ENCODE peak calls at places on chromosomes 6 and 20, in five cellular contexts. C is A549, T is GM23338, W is K562, G is HepG2. X is an unnamed sample.

GRCh38 chr6:142013286-142013685 is 119.4 kb upstream of the GJE1 start:
- DNase-seq in W (no peak), G (no peak), C (peak; percentile 15), T (no peak), X (no peak)

GRCh38 chr6:29399525-29399924 is 4.1 kb downstream of the OR12D2 start:
- DNase-seq in G (no peak), W (no peak), C (no peak), T (no peak), X (no peak)

GRCh38 chr6:92469429-92469828 is 949.9 kb downstream of the EPHA7 start:
- DNase-seq in G (no peak), T (no peak), W (no peak), C (no peak), X (no peak)

GRCh38 chr6:116400376-116400775 is 29.6 kb downstream of the DSE start:
- DNase-seq in T (no peak), W (no peak), G (no peak), C (no peak), X (no peak)

GRCh38 chr6:144909753-144910280 is 624.7 kb downstream of the UTRN start:
- DNase-seq in G (no peak), T (no peak), C (no peak), W (no peak), X (no peak)

GRCh38 chr6:48109902-48110301 is 1.1 kb downstream of the PTCHD4 start:
- DNase-seq in C (no peak), W (no peak), T (no peak), G (peak; percentile 25), X (no peak)

GRCh38 chr20:45827712-45828111 is 600 bp upstream of the TNNC2 start:
- DNase-seq in T (no peak), W (no peak), C (no peak), G (no peak), X (no peak)

GRCh38 chr6:30006170-30007131 is 54.6 kb upstream of the POLR1H start:
- DNase-seq in C (no peak), G (no peak), T (peak; percentile 53), W (no peak), X (no peak)

GRCh38 chr6:85453490-85453889 is 3.6 kb downstream of the NT5E start:
- DNase-seq in C (no peak), T (no peak), G (no peak), W (no peak), X (no peak)

GRCh38 chr6:150981095-150981494 is 115.6 kb downstream of the MTHFD1L start:
- DNase-seq in W (no peak), C (no peak), T (no peak), G (no peak), X (peak; percentile 81)

GRCh38 chr20:51531141-51531710 is 11.3 kb downstream of the NFATC2 start:
- DNase-seq in C (peak; percentile 37), G (no peak), T (no peak), W (no peak), X (no peak)

GRCh38 chr6:8080338-8081151 is 16.4 kb upstream of the BLOC1S5 start:
- DNase-seq in W (no peak), G (peak; percentile 73), T (no peak), C (no peak), X (no peak)

GRCh38 chr6:161439093-161439492 is 165.2 kb upstream of the AGPAT4 start:
- DNase-seq in T (no peak), C (peak; percentile 47), G (no peak), W (peak; percentile 63), X (no peak)

GRCh38 chr20:61964675-61965605 is 100.7 kb downstream of the TAF4 start:
- DNase-seq in G (no peak), W (no peak), C (no peak), T (peak; percentile 37), X (no peak)

GRCh38 chr20:39849664-39850063 is 839.4 kb downstream of the MAFB start:
- DNase-seq in W (no peak), T (no peak), G (no peak), C (no peak), X (no peak)

GRCh38 chr20:47220161-47220582 is 136.3 kb downstream of the ZMYND8 start:
- DNase-seq in G (peak; percentile 61), W (peak; percentile 64), C (peak; percentile 53), T (peak; percentile 85), X (no peak)

GRCh38 chr20:9163995-9164394 is 95.1 kb downstream of the PLCB4 start:
- DNase-seq in T (no peak), W (no peak), C (no peak), G (no peak), X (no peak)
- TF ChIP-seq JUNB in T (no peak), W (no peak), C (no peak), G (no peak), X (no peak)

DNA sequence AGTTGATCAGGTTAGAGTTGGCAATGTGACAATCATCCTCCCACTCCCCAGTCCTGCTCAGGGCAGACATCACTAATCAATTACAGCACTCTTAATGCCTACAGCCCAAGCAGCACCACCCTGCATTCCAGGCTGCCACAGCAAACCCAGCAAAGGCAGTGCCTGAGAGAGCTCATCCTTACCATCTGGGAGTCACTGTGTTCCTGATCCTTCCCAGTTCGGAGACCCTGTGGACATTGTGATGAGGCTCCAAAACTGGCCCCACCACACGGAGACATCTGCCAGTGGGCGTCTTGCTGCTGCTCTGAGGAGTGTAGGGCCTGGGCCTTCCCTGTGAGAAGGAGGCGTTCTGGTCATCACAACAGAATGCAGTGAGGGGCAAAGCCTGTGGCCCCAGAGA is 216.5 kb upstream of the CST7 start:
- DNase-seq in W (no peak), G (no peak), C (no peak), T (no peak), X (no peak)
- TF ChIP-seq JUNB in W (no peak), G (no peak), C (no peak), T (no peak), X (no peak)

GRCh38 chr6:104969108-104969507 is 12.2 kb downstream of the LIN28B start:
- DNase-seq in T (peak; percentile 80), W (no peak), G (no peak), C (no peak), X (no peak)

GRCh38 chr6:104973404-104973803 is 16.5 kb downstream of the LIN28B start:
- DNase-seq in W (peak; percentile 56), T (no peak), G (no peak), C (no peak), X (no peak)

DNA sequence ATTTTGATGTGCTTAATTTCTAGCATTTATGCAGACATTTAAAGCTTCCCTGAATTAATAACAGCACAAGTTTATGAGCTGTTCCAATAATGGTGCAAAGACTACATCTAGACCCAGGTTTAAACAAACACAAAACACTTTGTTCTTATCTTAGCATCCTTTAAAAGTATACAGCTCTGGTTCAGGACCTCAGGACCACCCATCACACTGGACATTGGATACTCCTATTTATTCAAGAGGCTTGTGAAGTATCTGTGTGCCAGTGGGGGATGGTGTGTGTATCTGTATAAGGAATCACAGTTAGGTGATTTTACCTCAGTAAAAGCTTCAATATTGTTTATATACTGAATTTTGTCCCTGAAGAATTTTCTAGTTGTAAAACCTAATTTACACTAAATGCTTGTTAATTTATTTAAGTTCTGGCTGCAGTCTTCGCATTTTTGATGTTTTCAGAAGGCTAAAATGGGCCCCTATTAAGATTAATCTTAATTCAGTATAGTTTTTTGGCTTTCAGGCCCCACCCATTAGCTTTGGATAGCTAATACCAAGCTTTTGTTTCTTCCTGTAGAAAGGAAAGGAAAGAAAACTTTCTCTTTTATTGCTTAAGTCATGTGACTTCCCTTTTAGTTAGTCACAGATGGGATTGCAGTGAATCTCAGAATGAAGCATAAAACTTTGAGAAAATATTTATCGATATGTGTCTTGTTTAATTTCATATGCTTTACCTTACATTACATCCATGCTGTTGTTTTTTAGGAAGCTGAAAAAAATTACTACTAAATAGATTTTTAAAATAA is 13.1 kb downstream of the LIN28B start:
- DNase-seq in T (no peak), W (peak; percentile 8), G (peak; percentile 60), C (no peak), X (no peak)
- TF ChIP-seq JUNB in T (no peak), W (no peak), G (no peak), C (no peak), X (no peak)

GRCh38 chr6:20486641-20487040 is 47.6 kb upstream of the CDKAL1 start:
- DNase-seq in C (no peak), W (no peak), T (no peak), G (no peak), X (no peak)

GRCh38 chr6:20492099-20492498 is 42.2 kb upstream of the CDKAL1 start:
- DNase-seq in C (no peak), G (no peak), T (no peak), W (no peak), X (no peak)

GRCh38 chr6:20483902-20484497 is 50.3 kb upstream of the CDKAL1 start:
- DNase-seq in W (no peak), T (peak; percentile 27), G (no peak), C (no peak), X (no peak)

GRCh38 chr6:20490591-20490990 is 43.7 kb upstream of the CDKAL1 start:
- DNase-seq in T (no peak), G (no peak), W (no peak), C (no peak), X (no peak)

GRCh38 chr6:20487669-20488375 is 46.4 kb upstream of the CDKAL1 start:
- DNase-seq in T (no peak), C (no peak), G (no peak), W (no peak), X (no peak)
- TF ChIP-seq JUNB in T (no peak), C (no peak), G (no peak), W (no peak), X (no peak)

X was measured in GM12878.